ENCODE peak calls at places on chromosomes 5 and 9, in six cellular contexts. K, Q, V, S, A and P are unnamed samples. For H3K4me1, the result is how much of the 10 kb centered on the place peaks cover.

GRCh38 chr5:177472460-177473441 is 683 bp downstream of the DBN1 start:
- DNase-seq in S (peak), Q (peak), A (peak), K (no peak), V (peak), P (no peak)

GRCh38 chr5:149328177-149328576 is 17.1 kb upstream of the GRPEL2 start:
- DNase-seq in A (no peak), S (no peak), V (no peak), K (no peak), Q (no peak), P (no peak)

GRCh38 chr5:31645420-31646081 is 6.6 kb downstream of the PDZD2 start:
- DNase-seq in K (no peak), Q (no peak), A (no peak), V (no peak), S (no peak), P (no peak)

GRCh38 chr9:78400496-78400895 is 103.6 kb downstream of the PSAT1 start:
- DNase-seq in V (no peak), A (no peak), S (no peak), Q (no peak), K (no peak), P (no peak)

GRCh38 chr5:135246605-135246922 is 152.5 kb downstream of the MACROH2A1 start:
- DNase-seq in A (no peak), Q (peak), K (no peak), S (no peak), V (no peak), P (no peak)

GRCh38 chr9:107584186-107584585 is 94.6 kb upstream of the KLF4 start:
- DNase-seq in S (no peak), V (no peak), Q (no peak), K (no peak), A (no peak), P (no peak)

GRCh38 chr5:1542755-1543154 is 19.0 kb upstream of the LPCAT1 start:
- DNase-seq in Q (peak), K (peak), A (no peak), V (no peak), S (peak), P (no peak)

GRCh38 chr5:115565233-115565632 is 20.7 kb upstream of the FEM1C start:
- DNase-seq in A (peak), V (no peak), K (no peak), Q (no peak), S (no peak), P (no peak)

GRCh38 chr5:135269224-135269623 is 129.8 kb downstream of the MACROH2A1 start:
- DNase-seq in Q (no peak), S (no peak), K (no peak), V (no peak), A (no peak), P (no peak)

GRCh38 chr9:88173378-88173999 is 35.2 kb upstream of the SPATA31C2 start:
- DNase-seq in S (no peak), V (no peak), K (peak), A (peak), Q (no peak), P (peak)

GRCh38 chr9:71552480-71552879 is 215.8 kb downstream of the CEMIP2 start:
- DNase-seq in S (no peak), V (no peak), Q (no peak), K (no peak), A (no peak), P (no peak)

GRCh38 chr9:70362952-70363351 is 51.5 kb downstream of the KLF9 start:
- DNase-seq in A (no peak), S (no peak), Q (no peak), K (no peak), V (no peak), P (no peak)

GRCh38 chr9:128253991-128254346 is 21.8 kb downstream of the GOLGA2 start:
- DNase-seq in S (no peak), Q (no peak), V (no peak), K (no peak), A (no peak), P (no peak)

GRCh38 chr5:19802686-19803085 is 185.3 kb downstream of the CDH18 start:
- DNase-seq in S (no peak), V (no peak), K (no peak), Q (no peak), A (no peak), P (no peak)

GRCh38 chr5:139392678-139393496 is 2.0 kb downstream of the PROB1 start:
- DNase-seq in S (peak), V (no peak), A (peak), Q (no peak), K (peak), P (no peak)

GRCh38 chr5:78746990-78747389 is 98.4 kb upstream of the LHFPL2 start:
- DNase-seq in S (no peak), A (no peak), V (no peak), K (no peak), Q (no peak), P (no peak)

GRCh38 chr5:172429201-172429940 is 25.0 kb downstream of the SH3PXD2B start:
- DNase-seq in S (no peak), K (no peak), A (no peak), Q (peak), V (no peak), P (no peak)

GRCh38 chr9:133386338-133386737 is 10.2 kb downstream of the STKLD1 start:
- DNase-seq in S (no peak), V (no peak), A (no peak), K (no peak), Q (no peak), P (no peak)

GRCh38 chr5:140828402-140828737 is 610 bp downstream of the PCDHA6 start:
- DNase-seq in A (no peak), S (no peak), V (no peak), K (no peak), Q (no peak), P (no peak)

GRCh38 chr5:147216552-147217154 is 18.2 kb upstream of the STK32A start:
- DNase-seq in S (no peak), Q (no peak), K (no peak), V (no peak), A (no peak), P (no peak)

GRCh38 chr5:87004101-87004500 is 263.6 kb upstream of the RASA1 start:
- DNase-seq in V (no peak), Q (no peak), K (no peak), S (no peak), A (no peak), P (no peak)

GRCh38 chr9:115944166-115944948 is 209.2 kb upstream of the PAPPA start:
- DNase-seq in S (peak), V (no peak), K (peak), Q (peak), A (no peak), P (peak)

GRCh38 chr5:126104951-126105350 is 318.3 kb upstream of the GRAMD2B start:
- DNase-seq in S (no peak), K (no peak), V (no peak), A (no peak), Q (no peak), P (no peak)

GRCh38 chr5:171808453-171808852 is 22.8 kb downstream of the SMIM23 start:
- DNase-seq in K (no peak), Q (no peak), S (no peak), V (no peak), A (no peak), P (no peak)

DNA sequence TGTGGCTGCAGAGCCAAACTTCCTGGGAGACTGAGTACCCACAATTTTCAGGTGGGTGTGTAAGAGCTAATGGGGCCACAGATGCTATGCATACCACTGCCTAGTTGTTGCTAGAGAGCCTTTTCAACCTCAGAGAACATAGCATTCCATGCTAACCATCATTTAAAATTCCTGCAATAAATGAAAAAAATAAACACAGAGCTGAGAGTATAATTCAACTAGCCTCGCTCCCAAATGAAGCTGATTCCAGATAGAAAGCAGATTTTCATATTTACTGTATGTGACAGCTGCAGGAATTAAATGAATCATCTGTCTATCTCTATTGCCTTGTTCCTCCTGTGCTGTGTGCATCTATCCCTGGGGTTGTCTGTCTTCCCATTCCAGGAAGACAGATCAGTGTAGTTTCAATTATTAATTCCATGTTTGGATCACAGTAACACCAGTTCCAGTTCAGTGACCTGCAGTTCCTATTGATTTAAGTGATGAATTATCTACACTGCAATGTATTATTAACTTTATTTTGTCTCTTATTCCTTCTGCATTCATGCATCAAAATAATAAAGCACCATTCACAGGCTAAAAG is 324.5 kb downstream of the SLIT3 start:
- DNase-seq in A (peak), S (no peak), K (no peak), V (no peak), Q (no peak), P (no peak)
- TF ChIP-seq EP300 in A (peak), S (no peak), K (no peak), V (no peak), Q (no peak), P (no peak)

DNA sequence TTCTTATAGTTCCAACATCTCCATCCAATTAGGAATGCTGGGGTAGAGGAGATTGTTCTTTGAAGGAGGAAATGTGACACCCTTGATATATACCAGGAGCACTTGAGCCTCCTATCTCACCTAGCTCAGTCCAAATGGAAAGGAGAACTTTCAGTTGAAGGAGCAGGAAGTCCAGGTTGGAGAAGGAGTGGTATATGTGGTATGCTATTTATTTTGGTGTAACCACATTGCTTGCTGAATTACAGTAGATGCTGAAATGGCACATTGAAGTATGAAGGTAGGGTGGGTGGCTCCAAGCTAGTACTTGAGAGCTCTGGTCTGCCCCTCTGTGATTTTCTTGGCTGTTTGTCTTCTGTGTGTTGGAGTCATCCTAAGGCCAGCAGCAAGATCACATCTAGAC is 6.1 kb downstream of the CSNK1G3 start:
- DNase-seq in V (no peak), Q (no peak), A (no peak), K (no peak), S (no peak), P (no peak)
- H3K4me1 ChIP-seq in V (under half), Q (under half), A (under half), K (under half), S (half or more), P (under half)

DNA sequence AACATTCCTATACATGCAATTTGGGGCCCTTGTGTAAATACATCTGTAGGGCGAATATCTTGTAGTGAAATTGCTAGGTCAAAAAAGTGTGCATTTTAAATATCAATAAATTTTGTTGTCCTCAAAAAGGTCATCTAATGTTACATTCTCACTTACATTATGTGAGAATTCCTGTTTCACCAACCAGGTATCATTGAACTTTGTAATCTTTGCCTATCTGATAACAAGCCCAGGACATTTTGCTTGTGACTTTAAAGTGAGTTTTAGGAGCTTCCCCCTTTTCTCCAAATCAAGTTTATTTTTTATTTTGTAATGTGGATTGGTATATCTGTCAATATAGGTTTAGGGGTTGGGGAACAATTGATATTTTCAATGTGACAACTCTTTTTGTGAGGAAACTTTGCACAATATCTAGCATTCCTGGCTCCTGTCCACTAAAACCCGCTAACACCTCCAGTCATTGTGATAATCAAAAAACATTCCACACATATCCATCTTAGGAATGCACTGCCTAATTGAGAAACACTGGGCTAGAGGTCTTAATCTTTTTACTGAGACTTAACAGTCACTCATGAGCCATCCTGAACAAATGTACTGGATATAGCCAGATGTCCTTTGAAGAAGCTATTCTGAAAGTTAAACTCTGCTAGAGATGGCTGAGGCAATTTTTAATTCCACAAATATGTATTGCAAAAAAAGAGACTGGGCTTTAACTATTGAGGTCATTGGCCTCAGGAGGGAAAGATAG is 72.5 kb upstream of the SLC1A1 start:
- DNase-seq in V (no peak), A (no peak), Q (no peak), K (no peak), S (no peak), P (no peak)
- TF ChIP-seq EP300 in V (no peak), A (no peak), Q (no peak), K (no peak), S (no peak), P (no peak)

GRCh38 chr5:10566556-10567068 is 2.7 kb downstream of the ANKRD33B start:
- DNase-seq in V (no peak), S (no peak), K (no peak), Q (no peak), A (no peak), P (no peak)
- H3K4me1 ChIP-seq in V (under half), S (half or more), K (under half), Q (under half), A (under half), P (under half)

GRCh38 chr9:130333041-130334040 is 67.8 kb downstream of the HMCN2 start:
- DNase-seq in Q (peak), V (no peak), A (peak), S (no peak), K (no peak), P (no peak)
- TF ChIP-seq EP300 in Q (no peak), V (no peak), A (no peak), S (no peak), K (no peak), P (no peak)